ENCODE peak calls at places on chromosome 17, in eight cellular contexts. I is NCI-H2029; M is stimulated activated CD4-positive, alpha-beta T cell treated with anti-CD3 and anti-CD28 coated beads, Interleukin-1b, Interleukin-23, amount 100 ng/mL, for 1 hour; V is RKO; L is CD8-positive, alpha-beta T cell; Y is GM10248; P is activated CD4-positive, alpha-beta memory T cell treated with anti-CD3 and anti-CD28 coated beads, Interleukin-2, amount 10 ng/mL, durations not matched to agents 7 days and 5 days; K is mesenchymal stem cell. T is an unnamed sample.

GRCh38 chr17:33940769-33941168 is 314.3 kb upstream of the CCL2 start:
- DNase-seq in V (no peak), M (no peak), K (no peak), L (no peak), I (no peak), P (no peak), Y (no peak), T (no peak)

GRCh38 chr17:57048096-57048495 is 37.0 kb upstream of the AKAP1 start:
- DNase-seq in V (no peak), Y (no peak), M (no peak), I (no peak), L (no peak), K (no peak), P (no peak), T (no peak)

GRCh38 chr17:9239821-9240658 is 218.7 kb downstream of the NTN1 start:
- DNase-seq in L (peak; percentile 77), P (peak; percentile 67), M (peak; percentile 39), V (peak; percentile 43), I (no peak), Y (peak; percentile 94), K (peak; percentile 79), T (peak; percentile 88)

GRCh38 chr17:40445769-40446468 is 2.7 kb downstream of the IGFBP4 start:
- DNase-seq in M (no peak), I (no peak), V (no peak), L (no peak), P (no peak), K (peak; percentile 47), Y (no peak), T (no peak)

GRCh38 chr17:153851-154250 is 16.5 kb downstream of the SCGB1C2 start:
- DNase-seq in I (no peak), V (no peak), L (no peak), K (no peak), M (no peak), P (no peak), Y (no peak), T (no peak)

GRCh38 chr17:74419862-74420492 is 11.9 kb upstream of the GPRC5C start:
- DNase-seq in K (no peak), M (no peak), Y (no peak), V (no peak), L (no peak), I (no peak), P (no peak), T (no peak)

GRCh38 chr17:5942687-5943086 is 127.5 kb upstream of the WSCD1 start:
- DNase-seq in I (no peak), K (no peak), P (no peak), L (no peak), M (no peak), V (no peak), Y (no peak), T (no peak)

GRCh38 chr17:81097134-81097942 is 62.4 kb downstream of the BAIAP2 start:
- DNase-seq in K (peak; percentile 90), Y (peak; percentile 65), M (peak; percentile 32), P (peak; percentile 48), V (peak; percentile 73), L (peak; percentile 70), I (no peak), T (peak; percentile 26)

GRCh38 chr17:42623732-42624596 is 14.5 kb downstream of the TUBG1 start:
- DNase-seq in K (no peak), Y (no peak), M (no peak), V (no peak), I (peak; percentile 92), L (no peak), P (no peak), T (no peak)

GRCh38 chr17:82866521-82867214 is 26.8 kb upstream of the ZNF750 start:
- DNase-seq in I (no peak), P (no peak), V (peak; percentile 28), M (no peak), L (no peak), K (peak; percentile 93), Y (no peak), T (no peak)

GRCh38 chr17:61402978-61403845 is 3.6 kb downstream of the TBX2 start:
- DNase-seq in L (no peak), M (no peak), K (peak; percentile 58), V (no peak), P (no peak), Y (no peak), I (peak; percentile 36), T (no peak)

GRCh38 chr17:76641501-76641900 is 2.1 kb downstream of the ST6GALNAC1 start:
- DNase-seq in L (no peak), I (no peak), M (no peak), Y (no peak), P (no peak), K (no peak), V (no peak), T (no peak)

GRCh38 chr17:82863646-82863940 is 23.8 kb upstream of the ZNF750 start:
- DNase-seq in I (no peak), M (no peak), P (no peak), V (no peak), K (no peak), L (no peak), Y (no peak), T (no peak)

GRCh38 chr17:29150191-29150590 is 30.0 kb downstream of the MYO18A start:
- DNase-seq in I (no peak), P (no peak), L (no peak), V (no peak), K (no peak), Y (no peak), M (no peak), T (peak; percentile 21)

GRCh38 chr17:31493656-31494155 is 102.2 kb downstream of the RAB11FIP4 start:
- DNase-seq in V (no peak), P (peak; percentile 34), I (no peak), K (no peak), Y (no peak), M (no peak), L (peak; percentile 57), T (no peak)

GRCh38 chr17:54527941-54528340 is 372.7 kb upstream of the TOM1L1 start:
- DNase-seq in I (no peak), K (no peak), V (no peak), Y (no peak), L (no peak), P (no peak), M (no peak), T (no peak)

GRCh38 chr17:1758812-1759211 is 3.0 kb upstream of the SERPINF1 start:
- DNase-seq in Y (no peak), I (no peak), P (no peak), M (no peak), V (no peak), L (no peak), K (no peak), T (no peak)

GRCh38 chr17:48985436-48986245 is 11.5 kb upstream of the IGF2BP1 start:
- DNase-seq in Y (no peak), V (no peak), I (no peak), P (no peak), K (no peak), M (no peak), L (no peak), T (no peak)

GRCh38 chr17:43578699-43579569 is 32.8 kb upstream of the ETV4 start:
- DNase-seq in L (peak; percentile 50), Y (peak; percentile 64), K (peak; percentile 81), M (no peak), P (peak; percentile 38), I (no peak), V (no peak), T (peak; percentile 51)

GRCh38 chr17:41959336-41960095 is 7.1 kb upstream of the CNP start:
- DNase-seq in M (no peak), V (no peak), L (no peak), I (no peak), P (no peak), K (peak; percentile 74), Y (no peak), T (no peak)

GRCh38 chr17:18042969-18043368 is 3.8 kb downstream of the GID4 start:
- DNase-seq in I (no peak), M (no peak), Y (no peak), K (no peak), P (no peak), V (no peak), L (no peak), T (no peak)

GRCh38 chr17:56600246-56600645 is 6.7 kb downstream of the NOG start:
- DNase-seq in P (no peak), V (no peak), I (no peak), Y (no peak), L (no peak), M (no peak), K (no peak), T (no peak)

GRCh38 chr17:81933178-81933699 is 3.9 kb downstream of the PYCR1 start:
- DNase-seq in M (no peak), I (no peak), L (no peak), P (no peak), Y (no peak), V (no peak), K (no peak), T (no peak)

GRCh38 chr17:34892864-34893263 is 68.4 kb downstream of the CCT6B start:
- DNase-seq in P (no peak), M (no peak), I (peak; percentile 20), Y (no peak), K (no peak), V (peak; percentile 1), L (no peak), T (no peak)

GRCh38 chr17:5539286-5539685 is 45.0 kb downstream of the NLRP1 start:
- DNase-seq in P (no peak), K (no peak), I (no peak), L (no peak), M (no peak), Y (no peak), V (no peak), T (no peak)

GRCh38 chr17:55726440-55726839 is 3.8 kb upstream of the TMEM100 start:
- DNase-seq in K (peak; percentile 54), I (peak; percentile 86), Y (no peak), L (no peak), M (no peak), P (no peak), V (peak; percentile 28), T (no peak)

GRCh38 chr17:20103454-20104448 is 94.6 kb downstream of the SPECC1 start:
- DNase-seq in V (no peak), M (no peak), Y (no peak), P (no peak), L (no peak), K (no peak), I (no peak), T (no peak)

GRCh38 chr17:50165466-50165865 is 339 bp upstream of the SGCA start:
- DNase-seq in Y (no peak), M (no peak), P (no peak), I (no peak), K (no peak), L (no peak), V (no peak), T (no peak)

GRCh38 chr17:692116-692515 is 22.5 kb downstream of the VPS53 start:
- DNase-seq in P (no peak), Y (no peak), M (no peak), V (no peak), L (no peak), K (peak; percentile 27), I (no peak), T (no peak)

GRCh38 chr17:41734139-41734948 is at the start of gene HAP1:
- DNase-seq in K (peak; percentile 63), P (no peak), V (no peak), I (no peak), M (no peak), L (no peak), Y (no peak), T (peak; percentile 36)

GRCh38 chr17:41784207-41784744 is 2.2 kb downstream of the JUP start:
- DNase-seq in Y (peak; percentile 56), I (no peak), M (no peak), P (no peak), K (peak; percentile 60), L (no peak), V (peak; percentile 20), T (no peak)

GRCh38 chr17:80813318-80813717 is 178.3 kb upstream of the CHMP6 start:
- DNase-seq in I (no peak), V (no peak), P (no peak), K (no peak), M (no peak), L (no peak), Y (no peak), T (no peak)

GRCh38 chr17:27339836-27340550 is 46.1 kb downstream of the WSB1 start:
- DNase-seq in L (no peak), M (no peak), K (no peak), Y (no peak), I (no peak), P (peak; percentile 35), V (peak; percentile 71), T (no peak)

GRCh38 chr17:60141111-60142018 is 8.4 kb upstream of the CA4 start:
- DNase-seq in M (no peak), K (peak; percentile 67), I (no peak), Y (no peak), V (no peak), L (no peak), P (no peak), T (no peak)

T was measured in germinal center.